ENCODE peak calls at places on chromosomes 4 and X, in six cellular contexts. F is left colon; D is AG10803; O is naive thymus-derived CD8-positive, alpha-beta T cell; L is cardiac muscle cell; N is SJSA1. K is an unnamed sample.

GRCh38 chrX:143082537-143082936 is 56.8 kb downstream of the SPANXN4 start:
- DNase-seq in F (no peak), D (no peak), O (no peak), L (no peak), N (no peak), K (no peak)

GRCh38 chr4:149110499-149110898 is 668.3 kb upstream of the NR3C2 start:
- DNase-seq in F (no peak), D (no peak), O (no peak), L (no peak), N (no peak), K (no peak)

GRCh38 chrX:7926914-7927258 is 327 bp downstream of the PNPLA4 start:
- DNase-seq in F (no peak), D (no peak), O (no peak), L (no peak), N (no peak), K (no peak)

GRCh38 chr4:53702334-53703266 is 111.3 kb upstream of the LNX1 start:
- DNase-seq in F (peak), D (peak), O (no peak), L (peak), N (peak), K (peak)

GRCh38 chr4:1198070-1198844 is 25.9 kb upstream of the SPON2 start:
- DNase-seq in F (no peak), D (no peak), O (no peak), L (no peak), N (no peak), K (no peak)

GRCh38 chr4:119517361-119518229 is 111.0 kb downstream of the PDE5A start:
- DNase-seq in F (no peak), D (peak), O (no peak), L (no peak), N (peak), K (peak)

GRCh38 chrX:153818571-153819397 is 11.6 kb downstream of the PDZD4 start:
- DNase-seq in F (peak), D (no peak), O (peak), L (peak), N (no peak), K (peak)

GRCh38 chr4:32662803-32663202 is 1942.6 kb downstream of the PCDH7 start:
- DNase-seq in F (no peak), D (no peak), O (no peak), L (no peak), N (no peak), K (no peak)

GRCh38 chr4:67160409-67160808 is 384.9 kb downstream of the CENPC start:
- DNase-seq in F (no peak), D (no peak), O (no peak), L (no peak), N (no peak), K (no peak)

GRCh38 chr4:82346126-82346525 is 27.7 kb downstream of the HNRNPD start:
- DNase-seq in F (no peak), D (no peak), O (no peak), L (no peak), N (no peak), K (no peak)

GRCh38 chr4:124278477-124278876 is 434.1 kb downstream of the ANKRD50 start:
- DNase-seq in F (no peak), D (peak), O (no peak), L (peak), N (peak), K (peak)

GRCh38 chrX:107747596-107748161 is 27.9 kb downstream of the TSC22D3 start:
- DNase-seq in F (peak), D (peak), O (no peak), L (peak), N (peak), K (peak)

GRCh38 chr4:40720931-40721330 is 28.8 kb upstream of the NSUN7 start:
- DNase-seq in F (no peak), D (no peak), O (no peak), L (no peak), N (no peak), K (no peak)

GRCh38 chrX:55524487-55524886 is 34.8 kb upstream of the USP51 start:
- DNase-seq in F (no peak), D (peak), O (no peak), L (peak), N (no peak), K (no peak)

GRCh38 chr4:108971473-108971872 is 208.6 kb upstream of the ETNPPL start:
- DNase-seq in F (no peak), D (no peak), O (no peak), L (no peak), N (no peak), K (no peak)

GRCh38 chr4:129362685-129363274 is 266.8 kb downstream of the C4orf33 start:
- DNase-seq in F (peak), D (peak), O (peak), L (peak), N (peak), K (peak)

GRCh38 chr4:183447646-183448045 is 3.2 kb downstream of the CDKN2AIP start:
- DNase-seq in F (no peak), D (no peak), O (peak), L (no peak), N (no peak), K (no peak)

GRCh38 chrX:103774070-103774642 is 2.5 kb upstream of the PLP1 start:
- DNase-seq in F (no peak), D (peak), O (no peak), L (peak), N (peak), K (peak)

GRCh38 chrX:16418650-16419049 is 231.3 kb upstream of the S100G start:
- DNase-seq in F (no peak), D (no peak), O (no peak), L (no peak), N (no peak), K (no peak)

GRCh38 chr4:139295317-139296299 is 5.7 kb upstream of the NAA15 start:
- DNase-seq in F (peak), D (peak), O (peak), L (peak), N (peak), K (peak)

GRCh38 chr4:7206856-7207567 is 14.7 kb downstream of the SORCS2 start:
- DNase-seq in F (peak), D (peak), O (no peak), L (peak), N (peak), K (peak)

GRCh38 chr4:7171191-7171900 is 21.0 kb upstream of the SORCS2 start:
- DNase-seq in F (peak), D (no peak), O (no peak), L (no peak), N (no peak), K (no peak)

GRCh38 chr4:118281611-118282442 is 71.0 kb downstream of the PRSS12 start:
- DNase-seq in F (no peak), D (peak), O (no peak), L (peak), N (peak), K (peak)

GRCh38 chr4:171639540-171639939 is 173.7 kb upstream of the GALNTL6 start:
- DNase-seq in F (no peak), D (no peak), O (no peak), L (no peak), N (no peak), K (no peak)

GRCh38 chrX:95291561-95291960 is 1393.1 kb upstream of the DIAPH2 start:
- DNase-seq in F (no peak), D (no peak), O (no peak), L (no peak), N (no peak), K (no peak)

GRCh38 chrX:120604359-120604782 is 470 bp downstream of the MCTS1 start:
- DNase-seq in F (peak), D (peak), O (no peak), L (peak), N (no peak), K (peak)

GRCh38 chr4:108029321-108029720 is 39.6 kb downstream of the HADH start:
- DNase-seq in F (no peak), D (no peak), O (no peak), L (no peak), N (no peak), K (no peak)